ENCODE peak calls at places on chromosomes 2 and 18, in five cellular contexts. T, V, S, P and W are unnamed samples.

GRCh38 chr2:1134629-1135028 is 184.0 kb downstream of the SNTG2 start:
- DNase-seq in T (no peak), V (no peak), S (no peak), P (no peak), W (no peak)

GRCh38 chr2:148459300-148459891 is 185.2 kb upstream of the EPC2 start:
- DNase-seq in T (no peak), V (no peak), S (no peak), P (no peak), W (no peak)

GRCh38 chr18:48422947-48423378 is 13.8 kb upstream of the ZBTB7C start:
- DNase-seq in T (no peak), V (no peak), S (no peak), P (no peak), W (no peak)

GRCh38 chr2:11656671-11657101 is 13.3 kb downstream of the NTSR2 start:
- DNase-seq in T (no peak), V (no peak), S (no peak), P (no peak), W (peak)

GRCh38 chr2:133120310-133120709 is 448.0 kb downstream of the NCKAP5 start:
- DNase-seq in T (no peak), V (no peak), S (no peak), P (no peak), W (no peak)

GRCh38 chr2:5609191-5609590 is 83.0 kb upstream of the SOX11 start:
- DNase-seq in T (no peak), V (no peak), S (no peak), P (no peak), W (no peak)

GRCh38 chr2:166627893-166628292 is 133.8 kb upstream of the SCN7A start:
- DNase-seq in T (no peak), V (no peak), S (no peak), P (no peak), W (no peak)

GRCh38 chr2:213149332-213149875 is 2.0 kb downstream of the IKZF2 start:
- DNase-seq in T (no peak), V (no peak), S (no peak), P (no peak), W (no peak)

GRCh38 chr18:26405190-26405781 is 143.1 kb downstream of the KCTD1 start:
- DNase-seq in T (peak), V (no peak), S (peak), P (no peak), W (peak)

GRCh38 chr2:172119089-172119488 is 16.4 kb upstream of the DLX2 start:
- DNase-seq in T (no peak), V (no peak), S (no peak), P (no peak), W (no peak)

GRCh38 chr2:11677146-11678055 is 7.4 kb upstream of the NTSR2 start:
- DNase-seq in T (peak), V (no peak), S (no peak), P (no peak), W (no peak)

GRCh38 chr18:37846996-37847395 is 281.4 kb upstream of the CELF4 start:
- DNase-seq in T (no peak), V (no peak), S (no peak), P (no peak), W (no peak)

GRCh38 chr2:42840141-42840540 is 47.8 kb upstream of the HAAO start:
- DNase-seq in T (no peak), V (no peak), S (no peak), P (peak), W (no peak)

GRCh38 chr2:216017365-216017764 is 4.0 kb upstream of the MREG start:
- DNase-seq in T (no peak), V (no peak), S (no peak), P (no peak), W (no peak)

GRCh38 chr2:22694856-22695255 is 690.1 kb upstream of the KLHL29 start:
- DNase-seq in T (no peak), V (no peak), S (no peak), P (no peak), W (no peak)

GRCh38 chr18:44897445-44898215 is 216.9 kb downstream of the SETBP1 start:
- DNase-seq in T (no peak), V (no peak), S (no peak), P (no peak), W (no peak)

GRCh38 chr2:113850687-113851086 is 39.2 kb upstream of the ACTR3 start:
- DNase-seq in T (no peak), V (no peak), S (no peak), P (no peak), W (no peak)

GRCh38 chr2:172745636-172746035 is 10.0 kb downstream of the RAPGEF4 start:
- DNase-seq in T (no peak), V (no peak), S (no peak), P (no peak), W (no peak)

GRCh38 chr2:239278941-239279365 is 121.9 kb downstream of the HDAC4 start:
- DNase-seq in T (peak), V (no peak), S (peak), P (peak), W (no peak)

GRCh38 chr2:18132697-18133096 is 254.2 kb downstream of the KCNS3 start:
- DNase-seq in T (no peak), V (no peak), S (no peak), P (no peak), W (no peak)

GRCh38 chr2:197777823-197778407 is 7.2 kb downstream of the BOLL start:
- DNase-seq in T (no peak), V (no peak), S (peak), P (no peak), W (no peak)

GRCh38 chr2:68367918-68368656 is 3.0 kb downstream of the PLEK start:
- DNase-seq in T (no peak), V (no peak), S (no peak), P (no peak), W (no peak)

GRCh38 chr2:194252127-194252526 is 1404.9 kb upstream of the SLC39A10 start:
- DNase-seq in T (no peak), V (no peak), S (no peak), P (no peak), W (no peak)

GRCh38 chr18:31154186-31154585 is 8.5 kb downstream of the DSC1 start:
- DNase-seq in T (no peak), V (no peak), S (no peak), P (no peak), W (no peak)

GRCh38 chr2:39094717-39095363 is 26.0 kb downstream of the SOS1 start:
- DNase-seq in T (no peak), V (no peak), S (no peak), P (no peak), W (no peak)

GRCh38 chr18:25896178-25896780 is 194.1 kb downstream of the SS18 start:
- DNase-seq in T (no peak), V (no peak), S (peak), P (peak), W (peak)

GRCh38 chr2:65661980-65662653 is 229.7 kb upstream of the SPRED2 start:
- DNase-seq in T (no peak), V (no peak), S (no peak), P (no peak), W (no peak)

GRCh38 chr2:68987051-68987503 is 12.6 kb downstream of the GKN1 start:
- DNase-seq in T (no peak), V (no peak), S (no peak), P (no peak), W (no peak)

GRCh38 chr2:240363718-240364581 is 71.5 kb upstream of the GPC1 start:
- DNase-seq in T (peak), V (no peak), S (no peak), P (no peak), W (no peak)

GRCh38 chr18:63177822-63178525 is 141.6 kb downstream of the BCL2 start:
- DNase-seq in T (peak), V (no peak), S (no peak), P (no peak), W (peak)

GRCh38 chr2:119431976-119432881 is 575 bp downstream of the TMEM37 start:
- DNase-seq in T (no peak), V (no peak), S (no peak), P (peak), W (no peak)